ENCODE peak calls at places on chromosomes 12 and 14, in five cellular contexts. X is stimulated activated CD4-positive, alpha-beta T cell treated with anti-CD3 and anti-CD28 coated beads, Interleukin-1b, Interleukin-23, amount 100 ng/mL, for 24 hours; E is NCI-H2029; K is LHCN-M2; J is iPS-NIHi11. N is an unnamed sample.
A peak's percentile ranks its signal among the peaks of the same experiment; 100 is the strongest.

GRCh38 chr12:10612954-10613333 is 465 bp downstream of the MAGOHB start:
- DNase-seq in E (no peak), J (peak; percentile 14), K (peak; percentile 16), X (no peak), N (no peak)

GRCh38 chr12:128857173-128857770 is 4.0 kb downstream of the GLT1D1 start:
- DNase-seq in X (no peak), E (no peak), K (no peak), J (no peak), N (no peak)

GRCh38 chr14:52348279-52348678 is 34.2 kb downstream of the PTGER2 start:
- DNase-seq in J (no peak), X (no peak), K (peak; percentile 73), E (no peak), N (no peak)

GRCh38 chr12:11877869-11878780 is 192.6 kb upstream of the BCL2L14 start:
- DNase-seq in J (peak; percentile 60), K (peak; percentile 78), E (peak; percentile 83), X (no peak), N (no peak)

GRCh38 chr12:26120561-26121274 is 4.1 kb downstream of the BHLHE41 start:
- DNase-seq in K (no peak), X (no peak), J (no peak), E (no peak), N (no peak)

GRCh38 chr12:113220593-113221180 is 577 bp upstream of the TPCN1 start:
- DNase-seq in X (no peak), K (no peak), E (peak; percentile 59), J (no peak), N (no peak)

GRCh38 chr12:21694660-21695059 is 37.0 kb upstream of the LDHB start:
- DNase-seq in J (no peak), X (no peak), E (no peak), K (no peak), N (no peak)

GRCh38 chr12:118103231-118103600 is 595 bp downstream of the VSIG10 start:
- DNase-seq in J (no peak), K (no peak), E (no peak), X (peak; percentile 3), N (peak; percentile 47)

GRCh38 chr14:90671382-90671781 is 144.8 kb downstream of the TTC7B start:
- DNase-seq in J (no peak), X (no peak), E (no peak), K (no peak), N (no peak)

GRCh38 chr12:125300249-125300648 is 235.0 kb downstream of the AACS start:
- DNase-seq in K (no peak), X (no peak), E (no peak), J (no peak), N (no peak)

N was measured in SJCRH30.